ENCODE peak calls at places on chromosomes 11 and 22, in four cellular contexts. O is K562, V is GM12878, E is HepG2. W is an unnamed sample.

GRCh38 chr11:2688381-2689231 is 11.2 kb downstream of the KCNQ1OT1 start:
- DNase-seq in E (no peak), O (no peak), V (no peak), W (no peak)

GRCh38 chr11:73425118-73425517 is 48.9 kb downstream of the RELT start:
- DNase-seq in O (no peak), E (no peak), V (no peak), W (no peak)

GRCh38 chr11:72263363-72263762 is 19.4 kb upstream of the PHOX2A start:
- DNase-seq in O (peak), V (no peak), E (no peak), W (no peak)

GRCh38 chr11:66966351-66966750 is 8.2 kb upstream of the PC start:
- DNase-seq in V (no peak), E (peak), O (no peak), W (no peak)

GRCh38 chr22:43308451-43309235 is 34.5 kb downstream of the SCUBE1 start:
- DNase-seq in E (no peak), O (no peak), V (no peak), W (no peak)

GRCh38 chr11:6249822-6250555 is 9.6 kb upstream of the CCKBR start:
- DNase-seq in O (peak), V (no peak), E (no peak), W (no peak)

GRCh38 chr11:17267576-17267975 is 9.0 kb upstream of the NUCB2 start:
- DNase-seq in V (no peak), O (peak), E (no peak), W (no peak)

GRCh38 chr11:17927643-17928343 is 85.1 kb downstream of the SERGEF start:
- DNase-seq in V (no peak), E (no peak), O (no peak), W (no peak)

GRCh38 chr22:22787805-22788459 is 99.7 kb upstream of the IGLL5 start:
- DNase-seq in E (peak), V (no peak), O (peak), W (peak)

GRCh38 chr11:102784380-102784779 is 4.0 kb upstream of the MMP10 start:
- DNase-seq in E (no peak), V (no peak), O (no peak), W (no peak)

GRCh38 chr11:44575288-44575672 is 9.8 kb downstream of the CD82 start:
- DNase-seq in V (no peak), E (no peak), O (no peak), W (no peak)

GRCh38 chr22:22939537-22940368 is 52.1 kb downstream of the IGLL5 start:
- DNase-seq in O (no peak), V (no peak), E (no peak), W (no peak)

GRCh38 chr11:122769126-122769780 is 69.0 kb upstream of the CRTAM start:
- DNase-seq in E (no peak), O (no peak), V (no peak), W (no peak)

GRCh38 chr11:111555255-111555654 is 14.7 kb downstream of the LAYN start:
- DNase-seq in V (no peak), E (no peak), O (no peak), W (no peak)

GRCh38 chr22:25475554-25476022 is 88.9 kb upstream of the GRK3 start:
- DNase-seq in O (no peak), E (no peak), V (no peak), W (no peak)

GRCh38 chr22:41668971-41669911 is 19.4 kb downstream of the SNU13 start:
- DNase-seq in E (no peak), O (no peak), V (no peak), W (no peak)

GRCh38 chr11:134532176-134532920 is 120.3 kb upstream of the B3GAT1 start:
- DNase-seq in V (no peak), O (no peak), E (no peak), W (no peak)

GRCh38 chr11:131683131-131683530 is 312.7 kb downstream of the NTM start:
- DNase-seq in E (no peak), O (no peak), V (no peak), W (no peak)

GRCh38 chr11:8581300-8581699 is 12.7 kb downstream of the STK33 start:
- DNase-seq in O (no peak), E (no peak), V (no peak), W (no peak)

GRCh38 chr22:28894320-28894719 is 10.9 kb downstream of the ZNRF3 start:
- DNase-seq in E (no peak), O (no peak), V (no peak), W (no peak)

GRCh38 chr22:24410110-24410856 is 17.1 kb upstream of the ADORA2A start:
- DNase-seq in V (no peak), E (no peak), O (no peak), W (no peak)

GRCh38 chr22:42061041-42061440 is 9.6 kb downstream of the NAGA start:
- DNase-seq in O (no peak), V (no peak), E (no peak), W (no peak)

GRCh38 chr11:66228521-66228920 is 39.9 kb upstream of the RAB1B start:
- DNase-seq in O (no peak), V (no peak), E (no peak), W (no peak)

GRCh38 chr11:101466352-101466751 is 117.5 kb downstream of the TRPC6 start:
- DNase-seq in V (no peak), O (no peak), E (no peak), W (no peak)

GRCh38 chr11:132402056-132402684 is 1031.8 kb downstream of the NTM start:
- DNase-seq in E (no peak), V (peak), O (no peak), W (peak)

GRCh38 chr22:46931414-46931813 is 169.0 kb downstream of the TBC1D22A start:
- DNase-seq in V (no peak), E (no peak), O (no peak), W (no peak)

GRCh38 chr22:24391836-24392217 is 35.6 kb upstream of the ADORA2A start:
- DNase-seq in V (no peak), E (no peak), O (no peak), W (no peak)

GRCh38 chr11:75525433-75526191 is at the start of gene GDPD5:
- DNase-seq in V (no peak), E (peak), O (peak), W (peak)

GRCh38 chr11:129146196-129146595 is 45.9 kb downstream of the ARHGAP32 start:
- DNase-seq in V (no peak), O (no peak), E (no peak), W (no peak)

GRCh38 chr11:129144256-129144655 is 47.9 kb downstream of the ARHGAP32 start:
- DNase-seq in E (no peak), V (no peak), O (no peak), W (no peak)

GRCh38 chr11:129145276-129145675 is 46.8 kb downstream of the ARHGAP32 start:
- DNase-seq in V (no peak), E (no peak), O (no peak), W (no peak)

GRCh38 chr11:129141748-129142475 is 50.2 kb downstream of the ARHGAP32 start:
- DNase-seq in O (no peak), E (no peak), V (no peak), W (no peak)

GRCh38 chr11:129143335-129143734 is 48.8 kb downstream of the ARHGAP32 start:
- DNase-seq in O (no peak), E (peak), V (no peak), W (peak)
- TF ChIP-seq FOXK2 in O (no peak), E (no peak), V (no peak), W (no peak)

DNA sequence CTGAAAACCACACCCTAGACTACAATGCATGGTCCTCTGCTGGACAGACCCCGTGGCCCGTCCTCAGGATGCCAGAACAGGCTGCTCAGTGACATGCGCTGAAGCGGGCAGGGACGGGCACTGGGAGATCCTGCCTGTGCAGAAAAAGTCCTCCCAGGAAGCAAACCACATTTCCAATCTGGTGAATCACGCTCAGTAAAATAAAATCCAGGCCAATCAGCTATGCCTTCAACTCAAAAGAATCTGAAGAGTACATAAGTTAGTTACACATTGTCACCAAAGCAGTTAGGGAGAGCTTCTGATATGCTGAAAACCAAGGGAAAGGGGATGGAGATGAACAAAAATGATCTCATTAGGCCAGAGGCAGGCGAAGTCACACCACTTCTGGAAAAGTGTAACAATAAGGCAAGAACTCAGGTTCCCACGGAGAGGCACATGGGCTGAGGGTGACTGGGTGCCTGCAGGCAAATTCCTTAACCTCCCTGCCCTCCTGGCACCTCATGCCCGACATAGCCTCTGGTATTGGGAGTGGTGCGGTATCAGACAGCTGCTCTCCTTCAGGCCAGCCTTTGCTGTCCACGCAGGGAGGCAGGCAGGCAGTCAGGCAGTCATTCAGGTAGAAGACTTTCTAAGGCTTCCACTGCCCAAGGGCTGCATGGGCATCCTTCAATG is 66.4 kb downstream of the APOL5 start:
- DNase-seq in V (no peak), O (no peak), E (no peak), W (no peak)
- TF ChIP-seq FOXK2 in V (no peak), O (no peak), E (no peak), W (no peak)

GRCh38 chr11:40444151-40444550 is 1015.3 kb downstream of the LRRC4C start:
- DNase-seq in E (no peak), O (no peak), V (no peak), W (no peak)

DNA sequence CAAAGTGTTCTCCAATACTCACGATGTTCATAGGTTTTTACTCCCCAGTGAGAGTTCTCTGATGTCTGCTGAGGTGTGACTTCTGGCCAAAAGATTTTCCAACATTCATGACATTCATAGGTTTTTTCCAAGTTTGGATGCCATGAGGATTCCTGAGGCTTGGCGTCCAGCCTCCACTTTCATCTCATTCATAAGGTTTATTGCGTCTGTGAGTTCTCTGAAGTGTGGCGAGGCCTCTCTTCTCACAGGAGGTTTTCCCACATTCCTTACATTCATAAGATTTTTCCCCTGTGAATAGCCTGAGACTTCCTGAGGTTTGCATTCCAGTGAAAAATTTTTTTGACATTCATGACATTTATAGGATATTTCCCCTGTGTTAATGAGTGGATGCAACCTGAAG is 1014.1 kb downstream of the LRRC4C start:
- DNase-seq in V (no peak), E (peak), O (no peak), W (no peak)
- TF ChIP-seq FOXK2 in V (no peak), E (no peak), O (no peak), W (no peak)

GRCh38 chr11:107924306-107924705 is 3.9 kb upstream of the RAB39A start:
- DNase-seq in O (no peak), V (no peak), E (no peak), W (no peak)

GRCh38 chr11:107928046-107928766 is at the start of gene RAB39A:
- DNase-seq in E (peak), V (peak), O (peak), W (peak)

GRCh38 chr11:107928767-107929507 is 689 bp downstream of the RAB39A start:
- DNase-seq in O (no peak), E (no peak), V (no peak), W (peak)

GRCh38 chr11:107929611-107930200 is 1.5 kb downstream of the RAB39A start:
- DNase-seq in E (no peak), V (no peak), O (no peak), W (no peak)

GRCh38 chr11:107927559-107927958 is 689 bp upstream of the RAB39A start:
- DNase-seq in O (no peak), V (no peak), E (no peak), W (no peak)
- TF ChIP-seq FOXK2 in O (no peak), V (no peak), E (no peak), W (no peak)

DNA sequence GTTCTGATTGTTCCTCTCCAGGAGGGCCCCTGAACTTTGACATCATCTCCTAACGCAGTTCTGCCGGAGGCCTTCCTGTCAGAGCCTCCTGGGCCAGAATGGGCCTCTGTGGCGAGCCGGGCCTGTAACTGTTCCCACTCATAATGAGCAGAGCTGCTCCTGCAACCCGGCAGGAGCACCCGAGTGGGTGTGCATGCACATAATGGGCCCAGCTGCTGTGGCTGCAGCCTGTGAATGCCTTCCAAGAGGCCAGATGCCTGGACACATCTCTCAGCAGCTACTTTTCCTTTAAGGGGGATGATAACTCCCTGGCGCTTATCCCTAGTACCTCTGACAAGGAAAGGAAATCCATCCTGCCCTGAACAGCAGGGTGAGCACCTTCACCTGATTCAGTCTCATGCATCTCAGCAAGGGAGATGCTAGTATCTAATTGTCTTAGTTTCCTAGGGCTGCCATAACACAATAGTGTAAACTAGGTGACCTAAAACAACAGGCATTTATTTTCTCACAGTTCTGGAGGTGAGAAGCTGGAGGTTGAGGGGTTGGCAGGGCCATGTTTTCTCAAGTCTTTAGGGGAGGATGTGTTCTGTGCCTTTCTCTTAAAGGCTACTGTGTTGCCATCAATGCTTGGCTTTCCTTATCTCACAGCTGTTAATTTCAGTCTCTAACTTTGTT is 120.5 kb downstream of the TEAD1 start:
- DNase-seq in V (no peak), E (no peak), O (no peak), W (no peak)
- TF ChIP-seq FOXK2 in V (no peak), E (no peak), O (no peak), W (no peak)

GRCh38 chr11:70332567-70332966 is 62.1 kb downstream of the PPFIA1 start:
- DNase-seq in O (no peak), E (no peak), V (no peak), W (no peak)
- TF ChIP-seq FOXK2 in O (no peak), E (no peak), V (no peak), W (no peak)

GRCh38 chr11:30758012-30758411 is 171.9 kb upstream of the MPPED2 start:
- DNase-seq in E (no peak), V (no peak), O (no peak), W (no peak)
- TF ChIP-seq FOXK2 in E (no peak), V (no peak), O (no peak), W (no peak)